ENCODE peak calls at places on chromosome 1, in six cellular contexts. Q is K562, N is stomach, D is sigmoid colon, L is tibial nerve, K is upper lobe of left lung. B is an unnamed sample.

GRCh38 chr1:30520461-30520860 is 202.9 kb downstream of the MATN1 start:
- DNase-seq in Q (no peak), N (peak; percentile 3), D (no peak), L (no peak), K (no peak), B (no peak)

GRCh38 chr1:105793541-105794146 is 1262.8 kb upstream of the PRMT6 start:
- DNase-seq in Q (peak; percentile 14), N (peak; percentile 54), D (no peak), L (no peak), K (no peak), B (peak; percentile 76)

GRCh38 chr1:226643701-226644540 is 95.2 kb downstream of the ITPKB start:
- DNase-seq in Q (no peak), N (no peak), D (peak; percentile 64), L (no peak), K (no peak), B (no peak)

GRCh38 chr1:12448746-12449177 is 169.2 kb downstream of the DHRS3 start:
- DNase-seq in Q (peak; percentile 82), N (no peak), D (peak; percentile 81), L (peak; percentile 40), K (peak; percentile 30), B (no peak)

GRCh38 chr1:15089244-15089992 is 64.1 kb upstream of the TMEM51 start:
- DNase-seq in Q (no peak), N (peak; percentile 40), D (no peak), L (no peak), K (peak; percentile 51), B (no peak)

GRCh38 chr1:63772876-63773275 is 941 bp upstream of the ROR1 start:
- DNase-seq in Q (no peak), N (no peak), D (no peak), L (no peak), K (no peak), B (no peak)

GRCh38 chr1:156811171-156811570 is 5.5 kb downstream of the SH2D2A start:
- DNase-seq in Q (no peak), N (no peak), D (no peak), L (no peak), K (no peak), B (no peak)

GRCh38 chr1:9302745-9303524 is 10.2 kb downstream of the SPSB1 start:
- DNase-seq in Q (no peak), N (no peak), D (no peak), L (peak; percentile 28), K (peak; percentile 85), B (no peak)

GRCh38 chr1:175981128-175981527 is 226.0 kb downstream of the COP1 start:
- DNase-seq in Q (no peak), N (no peak), D (no peak), L (no peak), K (no peak), B (no peak)

GRCh38 chr1:175978926-175979325 is 228.2 kb downstream of the COP1 start:
- DNase-seq in Q (no peak), N (no peak), D (no peak), L (no peak), K (no peak), B (no peak)

GRCh38 chr1:175984057-175984812 is 222.9 kb downstream of the COP1 start:
- DNase-seq in Q (no peak), N (no peak), D (no peak), L (no peak), K (no peak), B (no peak)

GRCh38 chr1:175984813-175985212 is 222.3 kb downstream of the COP1 start:
- DNase-seq in Q (no peak), N (no peak), D (no peak), L (no peak), K (no peak), B (no peak)
- TF ChIP-seq EP300 in Q (no peak), N (no peak), D (no peak), L (no peak), K (no peak), B (no peak)

DNA sequence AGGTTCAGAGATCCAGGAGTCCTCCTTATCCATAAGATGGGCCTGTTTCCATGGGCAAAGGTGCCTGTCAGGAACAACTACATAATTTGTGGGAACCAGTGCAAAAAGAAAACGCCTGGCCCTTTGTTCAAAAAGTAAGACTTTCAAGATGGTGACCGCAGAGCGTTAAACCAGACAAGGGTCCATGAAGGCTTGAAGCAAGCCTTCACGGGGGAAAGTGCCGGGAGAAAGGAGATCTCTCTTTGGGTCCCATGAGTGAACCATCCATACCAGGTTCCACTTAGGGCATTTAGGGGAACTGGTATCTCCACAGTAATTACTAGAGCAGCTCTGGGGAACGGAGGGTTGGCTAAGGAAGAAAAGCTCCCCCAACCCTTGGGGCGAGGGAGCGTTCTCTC is 927 bp upstream of the RASSF5 start:
- DNase-seq in Q (no peak), N (no peak), D (no peak), L (no peak), K (no peak), B (no peak)
- H3K4me3 ChIP-seq in Q (no peak overlapping the region), N (peak overlapping the region; percentile 67), D (peak overlapping the region; percentile 66), L (peak overlapping the region; percentile 63), K (no peak overlapping the region), B (no peak overlapping the region)

GRCh38 chr1:154866995-154867795 is 2.9 kb downstream of the KCNN3 start:
- DNase-seq in Q (no peak), N (peak; percentile 36), D (no peak), L (no peak), K (peak; percentile 37), B (peak; percentile 30)
- H3K27me3 ChIP-seq in Q (peaks cover 18% of the 10 kb centered on the region), N (peaks cover 37% of the 10 kb centered on the region), D (peaks cover 25% of the 10 kb centered on the region), L (peaks cover 73% of the 10 kb centered on the region), K (peaks cover 5% of the 10 kb centered on the region), B (no peaks in the 10 kb centered on the region)

GRCh38 chr1:204573563-204573925 is 57.3 kb downstream of the MDM4 start:
- DNase-seq in Q (no peak), N (no peak), D (peak; percentile 0), L (no peak), K (no peak), B (no peak)
- TF ChIP-seq EP300 in Q (no peak), N (no peak), D (no peak), L (no peak), K (no peak), B (no peak)

GRCh38 chr1:151825811-151826660 is 5.6 kb downstream of the RORC start:
- DNase-seq in Q (peak; percentile 50), N (no peak), D (no peak), L (no peak), K (no peak), B (peak; percentile 90)
- H3K4me3 ChIP-seq in Q (no peak overlapping the region), N (no peak overlapping the region), D (no peak overlapping the region), L (no peak overlapping the region), K (no peak overlapping the region), B (no peak overlapping the region)

DNA sequence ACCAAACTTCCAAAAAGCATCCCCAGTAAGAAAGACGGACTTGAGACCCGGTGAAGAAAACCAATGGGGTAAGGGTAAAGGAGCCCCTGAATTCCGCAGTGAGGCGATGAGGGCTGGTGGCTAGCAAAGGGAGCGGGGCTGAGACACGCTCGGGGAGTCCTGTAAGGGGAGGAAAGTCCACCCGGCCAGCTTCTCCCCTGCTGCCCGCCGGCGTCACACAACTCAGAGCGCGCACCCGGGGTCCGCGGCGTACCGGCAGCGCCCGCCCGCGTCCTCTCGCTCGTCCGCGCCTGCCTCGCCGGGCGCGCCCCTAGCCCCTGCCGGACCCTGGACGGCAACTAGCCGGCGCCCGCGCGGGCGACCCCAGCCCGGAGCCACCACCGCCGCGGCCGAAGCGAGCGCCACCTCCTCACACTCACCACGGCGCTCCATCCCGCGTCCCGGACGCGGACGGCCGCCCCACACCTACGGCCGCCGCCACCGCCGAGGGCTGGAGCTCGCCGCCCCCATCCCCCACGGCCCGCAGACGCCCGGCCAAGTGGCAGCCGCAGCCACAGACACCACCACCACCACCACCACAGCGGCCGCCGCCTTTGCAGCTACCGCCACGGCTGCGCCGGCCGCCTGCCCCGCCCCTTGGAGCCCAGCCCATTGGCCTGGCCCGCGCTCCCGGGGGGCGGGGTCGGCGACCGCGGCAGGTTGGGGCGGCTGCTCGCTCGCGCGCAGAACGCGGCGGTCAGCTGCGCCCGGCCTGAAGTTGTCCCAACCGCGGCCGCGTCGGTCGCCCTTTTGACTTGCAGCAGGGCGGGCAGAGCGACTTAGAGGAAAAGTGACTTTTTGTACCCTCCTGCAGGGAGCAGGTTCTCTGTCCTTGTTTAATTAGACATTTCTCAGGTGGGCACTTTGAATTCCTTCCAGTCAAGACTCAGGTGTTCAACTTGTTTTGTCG is 10.0 kb upstream of the ARHGAP29 start:
- DNase-seq in Q (peak; percentile 91), N (peak; percentile 89), D (peak; percentile 82), L (peak; percentile 49), K (peak; percentile 87), B (peak; percentile 69)
- H3K27me3 ChIP-seq in Q (peaks cover 15% of the 10 kb centered on the region), N (no peaks in the 10 kb centered on the region), D (no peaks in the 10 kb centered on the region), L (no peaks in the 10 kb centered on the region), K (no peaks in the 10 kb centered on the region), B (no peaks in the 10 kb centered on the region)

GRCh38 chr1:203025721-203026665 is at the start of gene PPFIA4:
- DNase-seq in Q (peak; percentile 100), N (peak; percentile 89), D (peak; percentile 93), L (peak; percentile 73), K (peak; percentile 89), B (peak; percentile 89)
- TF ChIP-seq EP300 in Q (no peak), N (no peak), D (no peak), L (no peak), K (no peak), B (no peak)

GRCh38 chr1:209257021-209257420 is 326.5 kb upstream of the CAMK1G start:
- DNase-seq in Q (no peak), N (no peak), D (no peak), L (no peak), K (no peak), B (no peak)

GRCh38 chr1:209260146-209260545 is 323.4 kb upstream of the CAMK1G start:
- DNase-seq in Q (no peak), N (no peak), D (no peak), L (no peak), K (no peak), B (no peak)

GRCh38 chr1:209257454-209257853 is 326.1 kb upstream of the CAMK1G start:
- DNase-seq in Q (no peak), N (no peak), D (no peak), L (no peak), K (no peak), B (no peak)
- H3K4me3 ChIP-seq in Q (no peak overlapping the region), N (no peak overlapping the region), D (no peak overlapping the region), L (no peak overlapping the region), K (no peak overlapping the region), B (no peak overlapping the region)

B was measured in ovary.